ENCODE peak calls at places on chromosomes 11 and 22, in four cellular contexts. J is PC-3, D is fibroblast of lung, S is GM23248. G is an unnamed sample.

GRCh38 chr11:3824714-3825472 is 15.9 kb downstream of the RHOG start:
- DNase-seq in D (peak; percentile 14), S (peak; percentile 41), J (no peak), G (no peak)

GRCh38 chr11:1060885-1061616 is 13.6 kb upstream of the MUC2 start:
- DNase-seq in D (peak; percentile 82), J (peak; percentile 98), S (peak; percentile 90), G (peak; percentile 46)

GRCh38 chr11:22193348-22194051 is 615 bp downstream of the ANO5 start:
- DNase-seq in D (peak; percentile 21), J (no peak), S (peak; percentile 1), G (no peak)

GRCh38 chr11:295351-296205 is 3.7 kb downstream of the IFITM5 start:
- DNase-seq in S (no peak), D (no peak), J (no peak), G (no peak)

GRCh38 chr11:117829369-117829725 is 4.8 kb upstream of the FXYD2 start:
- DNase-seq in J (no peak), D (no peak), S (no peak), G (no peak)

GRCh38 chr11:77656362-77656761 is 18.8 kb upstream of the CLNS1A start:
- DNase-seq in S (no peak), D (no peak), J (no peak), G (no peak)

GRCh38 chr22:23245045-23245798 is 64.9 kb downstream of the BCR start:
- DNase-seq in D (peak; percentile 76), S (peak; percentile 67), J (no peak), G (peak; percentile 54)

GRCh38 chr22:47392729-47393128 is 630.3 kb downstream of the TBC1D22A start:
- DNase-seq in J (no peak), S (no peak), D (no peak), G (no peak)

GRCh38 chr11:74679513-74679865 is 51.7 kb downstream of the CHRDL2 start:
- DNase-seq in J (no peak), S (no peak), D (no peak), G (no peak)

GRCh38 chr11:80816966-80817365 is 1376.1 kb upstream of the TENM4 start:
- DNase-seq in J (no peak), D (no peak), S (no peak), G (no peak)

GRCh38 chr22:29078036-29078868 is 5.4 kb downstream of the KREMEN1 start:
- DNase-seq in J (no peak), D (no peak), S (no peak), G (no peak)

GRCh38 chr11:75839851-75840250 is 24.8 kb downstream of the UVRAG start:
- DNase-seq in S (peak; percentile 44), J (no peak), D (no peak), G (no peak)

GRCh38 chr22:49709464-49709863 is 118.2 kb downstream of the BRD1 start:
- DNase-seq in J (no peak), D (no peak), S (no peak), G (no peak)

GRCh38 chr11:27913650-27914049 is 194.3 kb downstream of the KIF18A start:
- DNase-seq in D (peak; percentile 83), J (peak; percentile 23), S (peak; percentile 67), G (peak; percentile 55)

GRCh38 chr22:44193537-44193896 is 12.8 kb downstream of the PARVG start:
- DNase-seq in D (no peak), J (peak; percentile 62), S (no peak), G (peak; percentile 55)

GRCh38 chr11:69585385-69585784 is 55.6 kb upstream of the CCND1 start:
- DNase-seq in S (no peak), J (no peak), D (no peak), G (no peak)

GRCh38 chr22:24106385-24107381 is 74.6 kb upstream of the SUSD2 start:
- DNase-seq in S (no peak), J (no peak), D (no peak), G (no peak)

GRCh38 chr22:21449531-21450319 is 17.5 kb upstream of the TMEM191C start:
- DNase-seq in J (no peak), D (no peak), S (no peak), G (no peak)

GRCh38 chr11:89613916-89614315 is 96.2 kb upstream of the TRIM77 start:
- DNase-seq in S (peak; percentile 18), D (no peak), J (no peak), G (no peak)

GRCh38 chr11:35478411-35479139 is 46.8 kb downstream of the PAMR1 start:
- DNase-seq in J (no peak), D (peak; percentile 15), S (no peak), G (no peak)

GRCh38 chr22:31943976-31944699 is at the start of gene YWHAH:
- DNase-seq in J (peak; percentile 88), S (peak; percentile 97), D (peak; percentile 82), G (peak; percentile 91)

GRCh38 chr11:57543601-57544000 is 6.2 kb downstream of the SMTNL1 start:
- DNase-seq in S (no peak), J (no peak), D (no peak), G (no peak)

GRCh38 chr22:38756631-38757463 is 1.0 kb upstream of the SUN2 start:
- DNase-seq in S (peak; percentile 12), D (peak; percentile 9), J (no peak), G (no peak)

GRCh38 chr22:49590381-49590780 is 237.3 kb downstream of the BRD1 start:
- DNase-seq in J (no peak), D (no peak), S (no peak), G (no peak)

GRCh38 chr11:64165482-64165841 is 451 bp downstream of the MACROD1 start:
- DNase-seq in J (peak; percentile 18), S (peak; percentile 40), D (no peak), G (no peak)

GRCh38 chr11:127627629-127628462 is 627.3 kb upstream of the KIRREL3 start:
- DNase-seq in D (peak; percentile 48), S (peak; percentile 6), J (no peak), G (peak; percentile 50)

GRCh38 chr11:15615412-15616096 is 500.8 kb downstream of the INSC start:
- DNase-seq in D (no peak), S (no peak), J (no peak), G (no peak)

GRCh38 chr22:46502776-46503175 is 34.6 kb downstream of the CELSR1 start:
- DNase-seq in D (no peak), J (no peak), S (no peak), G (no peak)

GRCh38 chr11:2886191-2886894 is 768 bp upstream of the CDKN1C start:
- DNase-seq in J (no peak), S (peak; percentile 45), D (peak; percentile 35), G (no peak)

GRCh38 chr11:109784536-109784935 is 308.7 kb upstream of the ZC3H12C start:
- DNase-seq in D (no peak), S (no peak), J (no peak), G (no peak)

GRCh38 chr11:77244277-77245014 is 57.0 kb downstream of the GDPD4 start:
- DNase-seq in S (peak; percentile 81), D (peak; percentile 88), J (peak; percentile 82), G (peak; percentile 75)

GRCh38 chr11:25052844-25053243 is 556.0 kb downstream of the LUZP2 start:
- DNase-seq in D (no peak), S (no peak), J (no peak), G (no peak)

DNA sequence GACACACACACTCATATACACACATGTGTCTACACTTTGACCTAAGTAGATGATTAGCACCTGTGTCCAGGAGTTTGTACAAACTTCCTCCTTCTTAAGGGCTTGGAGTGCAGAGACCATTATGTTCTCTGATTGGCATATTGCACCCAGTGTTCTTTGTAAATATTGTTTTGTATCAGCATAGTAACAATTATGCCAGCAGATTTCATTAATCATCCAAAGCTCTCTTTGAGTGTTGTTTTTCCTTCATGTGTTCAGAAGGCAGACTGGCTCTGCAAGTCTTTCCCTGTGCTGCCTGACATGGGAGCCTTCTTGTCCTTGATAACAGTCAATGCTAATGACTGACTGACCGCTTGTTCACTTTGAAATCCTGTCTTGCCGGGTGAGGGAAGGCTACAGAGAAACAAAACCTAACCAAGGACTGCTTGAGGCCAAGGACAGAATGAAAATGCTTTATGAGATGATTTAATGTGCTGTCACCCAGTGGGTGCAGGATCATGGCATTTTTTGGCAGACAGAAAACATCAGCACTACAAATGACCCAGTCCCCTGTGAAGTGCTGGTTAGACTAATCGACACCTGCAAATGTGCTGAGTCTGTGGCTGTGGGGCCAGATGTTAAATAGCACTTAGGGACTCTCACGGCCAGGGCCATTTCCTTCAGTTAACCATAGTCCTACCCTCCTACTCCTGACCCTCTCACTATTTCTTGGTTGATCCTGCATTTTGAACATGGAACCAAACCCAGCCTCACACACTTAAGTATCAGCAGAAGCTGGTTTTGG is 6.6 kb upstream of the BARX2 start:
- DNase-seq in J (peak; percentile 50), S (no peak), D (no peak), G (no peak)
- H3K27me3 ChIP-seq in J (peaks cover 58% of the 10 kb centered on the region), S (peaks cover 97% of the 10 kb centered on the region), D (peaks cover 32% of the 10 kb centered on the region), G (peaks cover 43% of the 10 kb centered on the region)

GRCh38 chr11:60950024-60950423 is 2.0 kb downstream of the SLC15A3 start:
- DNase-seq in S (no peak), J (no peak), D (no peak), G (no peak)

GRCh38 chr11:60952742-60953170 is 780 bp upstream of the SLC15A3 start:
- DNase-seq in J (no peak), D (no peak), S (no peak), G (no peak)

GRCh38 chr11:60951611-60951908 is 416 bp downstream of the SLC15A3 start:
- DNase-seq in D (no peak), S (no peak), J (no peak), G (no peak)

GRCh38 chr11:60951909-60952741 is at the start of gene SLC15A3:
- DNase-seq in J (no peak), S (peak; percentile 66), D (no peak), G (no peak)

DNA sequence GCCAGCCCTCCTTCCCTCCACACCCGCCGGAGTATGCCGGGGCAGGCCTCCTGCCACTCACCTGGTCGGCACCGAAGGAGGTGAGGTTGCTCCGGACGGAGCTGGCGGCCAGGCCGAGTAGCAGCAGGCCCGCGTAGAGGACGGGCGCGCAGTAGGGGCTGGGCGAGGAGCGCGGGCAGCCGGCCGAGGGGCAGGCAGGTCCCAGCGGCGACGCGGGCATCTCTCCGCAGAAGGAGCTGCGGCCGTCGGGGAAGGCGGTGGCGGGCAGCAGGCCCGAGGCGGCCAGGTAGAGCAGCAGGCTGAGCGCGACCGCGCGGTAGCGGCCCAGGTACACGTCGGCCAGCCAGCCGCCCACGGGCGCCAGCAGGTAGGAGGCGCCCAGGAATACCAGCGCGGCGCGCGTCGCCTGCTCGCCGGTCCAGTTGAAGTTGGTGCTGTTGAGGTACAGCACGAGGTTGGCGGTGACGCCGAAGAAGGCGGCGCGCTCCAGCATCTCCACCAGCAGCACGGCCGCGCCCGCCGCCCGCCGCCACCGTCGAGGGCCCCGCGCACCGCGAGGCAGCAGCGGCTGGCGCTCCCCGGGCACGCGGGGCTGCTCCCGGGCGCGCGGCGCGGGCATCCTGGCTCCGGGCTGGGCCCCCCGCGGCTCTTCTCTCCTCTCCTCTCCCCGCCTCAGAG is 904 bp downstream of the SLC15A3 start:
- DNase-seq in S (peak; percentile 55), D (no peak), J (no peak), G (no peak)
- TF ChIP-seq EZH2 in S (no peak), D (no peak), J (no peak), G (no peak)

GRCh38 chr22:26323013-26323412 is 106.0 kb upstream of the ASPHD2 start:
- DNase-seq in S (peak; percentile 35), D (no peak), J (no peak), G (peak; percentile 20)
- H3K4me2 ChIP-seq in S (peak overlapping the region; percentile 46), D (no peak overlapping the region), J (peak overlapping the region; percentile 34), G (peak overlapping the region; percentile 52)

GRCh38 chr11:17693531-17693930 is 25.8 kb upstream of the MYOD1 start:
- DNase-seq in D (no peak), J (no peak), S (no peak), G (no peak)

GRCh38 chr11:17692931-17693330 is 26.4 kb upstream of the MYOD1 start:
- DNase-seq in S (no peak), J (no peak), D (no peak), G (no peak)

GRCh38 chr11:17695454-17696441 is 23.6 kb upstream of the MYOD1 start:
- DNase-seq in D (no peak), S (no peak), J (no peak), G (no peak)

GRCh38 chr11:17696741-17697140 is 22.6 kb upstream of the MYOD1 start:
- DNase-seq in J (no peak), S (no peak), D (no peak), G (no peak)

GRCh38 chr11:17694711-17695110 is 24.7 kb upstream of the MYOD1 start:
- DNase-seq in S (no peak), D (no peak), J (no peak), G (no peak)
- H3K27me3 ChIP-seq in S (peaks cover 53% of the 10 kb centered on the region), D (peaks cover 31% of the 10 kb centered on the region), J (peaks cover 61% of the 10 kb centered on the region), G (peaks cover 11% of the 10 kb centered on the region)

G was measured in mammary epithelial cell.